ENCODE peak calls at places on chromosomes 6 and 20, in eight cellular contexts. M is NCI-H1417 treated with DMSO at 0.1 percent for 48 hours; P is foreskin fibroblast; D is EH; G is NCI-H2081; T is NCI-H1092 treated with DMSO at 0.1 percent for 48 hours; S is upper lobe of right lung; L is activated T-cell treated with anti-CD3 and anti-CD28 coated beads, Interleukin-2, amount 50 U/mL, for 24 hours. C is an unnamed sample.
A peak's percentile ranks its signal among the peaks of the same experiment; 100 is the strongest.

GRCh38 chr20:20393770-20394169 is 25.9 kb downstream of the INSM1 start:
- DNase-seq in P (no peak), L (no peak), D (peak; percentile 12), T (no peak), G (no peak), M (no peak), S (no peak), C (no peak)

GRCh38 chr6:95357380-95358025 is 219.8 kb upstream of the MANEA start:
- DNase-seq in D (no peak), S (no peak), L (no peak), G (no peak), M (no peak), P (no peak), T (no peak), C (no peak)

GRCh38 chr6:45105170-45105820 is 222.8 kb upstream of the RUNX2 start:
- DNase-seq in T (no peak), D (peak; percentile 33), S (no peak), L (no peak), P (no peak), G (no peak), M (no peak), C (no peak)

GRCh38 chr6:137227872-137228302 is 8.7 kb upstream of the IFNGR1 start:
- DNase-seq in G (no peak), M (no peak), D (no peak), L (no peak), S (no peak), P (no peak), T (no peak), C (no peak)

GRCh38 chr20:63766695-63767426 is 27.3 kb downstream of the SLC2A4RG start:
- DNase-seq in D (no peak), P (no peak), G (no peak), S (no peak), T (no peak), L (no peak), M (no peak), C (no peak)

GRCh38 chr6:70310063-70310694 is 7.3 kb upstream of the COL9A1 start:
- DNase-seq in L (no peak), D (peak; percentile 43), G (peak; percentile 21), T (no peak), S (no peak), P (peak; percentile 19), M (peak; percentile 2), C (no peak)

GRCh38 chr6:71496018-71496800 is 207.6 kb downstream of the OGFRL1 start:
- DNase-seq in M (no peak), S (no peak), T (no peak), G (no peak), P (no peak), D (peak; percentile 60), L (no peak), C (no peak)

GRCh38 chr6:144007779-144008500 is at the start of gene PLAGL1:
- DNase-seq in G (no peak), P (peak; percentile 61), D (peak; percentile 81), M (no peak), T (no peak), L (peak; percentile 57), S (peak; percentile 84), C (peak; percentile 70)

GRCh38 chr20:21315138-21315537 is 12.0 kb downstream of the XRN2 start:
- DNase-seq in T (no peak), L (no peak), S (no peak), M (no peak), P (peak; percentile 50), D (peak; percentile 72), G (no peak), C (no peak)

GRCh38 chr6:144410059-144410458 is 124.9 kb downstream of the UTRN start:
- DNase-seq in G (no peak), L (no peak), P (no peak), T (no peak), D (no peak), S (no peak), M (no peak), C (no peak)

GRCh38 chr6:2193931-2194330 is 51.5 kb downstream of the GMDS start:
- DNase-seq in L (no peak), T (no peak), S (no peak), M (no peak), P (no peak), G (no peak), D (no peak), C (no peak)

GRCh38 chr6:17204548-17204947 is 76.6 kb upstream of the RBM24 start:
- DNase-seq in S (no peak), T (no peak), G (no peak), L (no peak), M (no peak), D (no peak), P (no peak), C (no peak)

GRCh38 chr20:327041-327945 is 1.9 kb downstream of the SOX12 start:
- DNase-seq in P (peak; percentile 95), S (peak; percentile 91), L (peak; percentile 84), D (peak; percentile 93), T (peak; percentile 82), G (peak; percentile 93), M (peak; percentile 67), C (peak; percentile 88)

GRCh38 chr20:25356294-25356933 is 34.2 kb downstream of the ABHD12 start:
- DNase-seq in S (no peak), L (no peak), P (no peak), T (peak; percentile 31), M (no peak), G (peak; percentile 9), D (no peak), C (no peak)

GRCh38 chr6:163147988-163148387 is 266.5 kb upstream of the QKI start:
- DNase-seq in S (no peak), M (no peak), L (no peak), P (no peak), D (no peak), G (no peak), T (no peak), C (no peak)

GRCh38 chr20:52847739-52848359 is 124.3 kb upstream of the TSHZ2 start:
- DNase-seq in T (no peak), G (no peak), L (no peak), D (no peak), S (no peak), M (no peak), P (no peak), C (no peak)

GRCh38 chr6:158626360-158627167 is 18.0 kb downstream of the DYNLT1 start:
- DNase-seq in M (no peak), D (no peak), L (no peak), T (no peak), P (no peak), S (no peak), G (no peak), C (peak; percentile 38)

GRCh38 chr6:155676346-155676745 is 220.7 kb upstream of the NOX3 start:
- DNase-seq in T (no peak), D (peak; percentile 16), M (no peak), L (no peak), S (no peak), P (no peak), G (no peak), C (no peak)

GRCh38 chr6:107116328-107116892 is 1.1 kb upstream of the BEND3 start:
- DNase-seq in T (peak; percentile 80), G (peak; percentile 34), D (peak; percentile 13), S (peak; percentile 72), P (no peak), M (peak; percentile 84), L (peak; percentile 41), C (peak; percentile 65)

GRCh38 chr6:102064142-102064541 is 670.6 kb downstream of the GRIK2 start:
- DNase-seq in G (no peak), P (no peak), M (no peak), D (no peak), S (no peak), T (no peak), L (no peak), C (no peak)

GRCh38 chr6:97497713-97498331 is 214.8 kb upstream of the MMS22L start:
- DNase-seq in M (peak; percentile 35), T (peak; percentile 59), D (peak; percentile 73), P (peak; percentile 38), S (peak; percentile 73), L (peak; percentile 64), G (peak; percentile 59), C (peak; percentile 68)

GRCh38 chr6:582370-582769 is 74.5 kb downstream of the HUS1B start:
- DNase-seq in D (no peak), L (no peak), G (no peak), P (no peak), S (no peak), T (no peak), M (no peak), C (no peak)

GRCh38 chr6:155212616-155213380 is 51.0 kb upstream of the CLDN20 start:
- DNase-seq in M (no peak), P (no peak), L (no peak), D (peak; percentile 10), T (no peak), S (no peak), G (no peak), C (no peak)

GRCh38 chr20:41095110-41095969 is 42.0 kb upstream of the PLCG1 start:
- DNase-seq in D (peak; percentile 67), G (peak; percentile 23), P (peak; percentile 50), L (peak; percentile 62), T (peak; percentile 38), M (peak; percentile 31), S (no peak), C (peak; percentile 67)

GRCh38 chr6:5728726-5729434 is 277.8 kb downstream of the NRN1 start:
- DNase-seq in G (peak; percentile 21), P (peak; percentile 32), T (peak; percentile 10), S (peak; percentile 66), M (no peak), L (no peak), D (peak; percentile 30), C (no peak)

GRCh38 chr6:165274611-165275010 is 34.8 kb downstream of the C6orf118 start:
- DNase-seq in G (no peak), D (no peak), M (no peak), L (no peak), S (no peak), P (no peak), T (no peak), C (no peak)

GRCh38 chr6:116292553-116292952 is 12.8 kb upstream of the TSPYL1 start:
- DNase-seq in G (no peak), T (no peak), P (no peak), S (no peak), L (no peak), M (no peak), D (no peak), C (no peak)

GRCh38 chr6:157990321-157991066 is 8.8 kb downstream of the SYNJ2 start:
- DNase-seq in S (peak; percentile 58), D (peak; percentile 27), M (no peak), L (peak; percentile 49), G (no peak), P (no peak), T (no peak), C (no peak)

GRCh38 chr6:138109042-138109997 is 2.1 kb upstream of the PERP start:
- DNase-seq in T (peak; percentile 39), M (peak; percentile 70), L (peak; percentile 83), D (peak; percentile 72), S (no peak), P (peak; percentile 59), G (peak; percentile 58), C (peak; percentile 91)

GRCh38 chr20:25227317-25227831 is 20.5 kb upstream of the PYGB start:
- DNase-seq in L (no peak), M (no peak), T (peak; percentile 33), G (no peak), S (no peak), P (peak; percentile 46), D (peak; percentile 94), C (no peak)

GRCh38 chr20:62123450-62124118 is 1.3 kb downstream of the LSM14B start:
- DNase-seq in G (no peak), P (no peak), M (no peak), S (no peak), L (no peak), T (no peak), D (peak; percentile 38), C (no peak)

GRCh38 chr6:100468966-100469859 is 4.5 kb upstream of the SIM1 start:
- DNase-seq in D (peak; percentile 50), P (no peak), S (no peak), L (no peak), T (no peak), M (no peak), G (no peak), C (no peak)